ENCODE peak calls at places on chromosome 12, in four cellular contexts. C is HepG2, O is GM12878, F is K562. M is an unnamed sample.

GRCh38 chr12:65649126-65649525 is 175.2 kb upstream of the HMGA2 start:
- DNase-seq in C (no peak), O (no peak), F (no peak), M (no peak)

GRCh38 chr12:14906114-14906513 is 20.5 kb upstream of the MGP start:
- DNase-seq in C (no peak), O (no peak), F (no peak), M (no peak)

GRCh38 chr12:95608252-95609033 is 57.2 kb upstream of the USP44 start:
- DNase-seq in C (peak; percentile 28), O (no peak), F (no peak), M (peak; percentile 67)

GRCh38 chr12:108308432-108308831 is 30.7 kb downstream of the CMKLR1 start:
- DNase-seq in C (no peak), O (no peak), F (no peak), M (peak; percentile 13)

GRCh38 chr12:30926243-30927209 is at the start of gene TSPAN11:
- DNase-seq in C (no peak), O (no peak), F (no peak), M (peak; percentile 94)

GRCh38 chr12:16197600-16197999 is 79.9 kb downstream of the SLC15A5 start:
- DNase-seq in C (no peak), O (no peak), F (no peak), M (no peak)

GRCh38 chr12:124756151-124756550 is 107.5 kb downstream of the SCARB1 start:
- DNase-seq in C (no peak), O (no peak), F (no peak), M (no peak)

GRCh38 chr12:108332791-108333382 is 6.2 kb downstream of the CMKLR1 start:
- DNase-seq in C (no peak), O (no peak), F (no peak), M (no peak)

GRCh38 chr12:75389061-75389460 is 1.8 kb upstream of the GLIPR1L2 start:
- DNase-seq in C (no peak), O (no peak), F (no peak), M (no peak)

GRCh38 chr12:52436000-52436827 is 2.0 kb upstream of the KRT75 start:
- DNase-seq in C (no peak), O (no peak), F (no peak), M (no peak)

GRCh38 chr12:25056011-25056410 is 107.1 kb upstream of the BCAT1 start:
- DNase-seq in C (no peak), O (no peak), F (no peak), M (no peak)

GRCh38 chr12:1801285-1801975 is 18.9 kb upstream of the LRTM2 start:
- DNase-seq in C (no peak), O (no peak), F (no peak), M (no peak)

GRCh38 chr12:131220007-131220685 is 266.4 kb downstream of the ADGRD1 start:
- DNase-seq in C (no peak), O (no peak), F (no peak), M (no peak)

GRCh38 chr12:58537278-58537677 is 383.0 kb downstream of the LRIG3 start:
- DNase-seq in C (peak; percentile 15), O (no peak), F (no peak), M (no peak)

GRCh38 chr12:56947633-56948535 is 9.5 kb downstream of the RDH16 start:
- DNase-seq in C (peak; percentile 39), O (no peak), F (no peak), M (peak; percentile 40)

GRCh38 chr12:46977976-46978375 is 101.4 kb upstream of the PCED1B start:
- DNase-seq in C (no peak), O (no peak), F (no peak), M (no peak)

GRCh38 chr12:94172973-94173372 is 24.6 kb downstream of the PLXNC1 start:
- DNase-seq in C (peak; percentile 94), O (no peak), F (no peak), M (no peak)

GRCh38 chr12:67057072-67057471 is 212.1 kb upstream of the CAND1 start:
- DNase-seq in C (no peak), O (no peak), F (no peak), M (no peak)

GRCh38 chr12:32115404-32116104 is 8.9 kb downstream of the BICD1 start:
- DNase-seq in C (no peak), O (no peak), F (peak; percentile 19), M (no peak)

GRCh38 chr12:29149691-29150382 is 759 bp downstream of the FAR2 start:
- DNase-seq in C (no peak), O (no peak), F (peak; percentile 30), M (peak; percentile 47)

GRCh38 chr12:106118-106561 is 39.6 kb downstream of the IQSEC3 start:
- DNase-seq in C (peak; percentile 17), O (peak; percentile 68), F (peak; percentile 20), M (peak; percentile 77)

GRCh38 chr12:104220931-104221330 is 5.4 kb downstream of the TXNRD1 start:
- DNase-seq in C (no peak), O (no peak), F (no peak), M (no peak)

GRCh38 chr12:43222796-43223195 is 329.2 kb downstream of the ADAMTS20 start:
- DNase-seq in C (no peak), O (no peak), F (no peak), M (no peak)

GRCh38 chr12:49687941-49688340 is 19.3 kb downstream of the FMNL3 start:
- DNase-seq in C (no peak), O (no peak), F (no peak), M (peak; percentile 75)

GRCh38 chr12:102567031-102567985 is 86.9 kb upstream of the IGF1 start:
- DNase-seq in C (no peak), O (no peak), F (no peak), M (no peak)

GRCh38 chr12:16076553-16076952 is 165.4 kb downstream of the DERA start:
- DNase-seq in C (peak; percentile 44), O (no peak), F (no peak), M (peak; percentile 78)

GRCh38 chr12:111248981-111249380 is 119.9 kb downstream of the PHETA1 start:
- DNase-seq in C (no peak), O (no peak), F (no peak), M (no peak)

GRCh38 chr12:103905730-103906349 is 24.4 kb upstream of the HSP90B1 start:
- DNase-seq in C (no peak), O (no peak), F (no peak), M (no peak)

GRCh38 chr12:53053223-53054111 is 3.6 kb downstream of the TNS2 start:
- DNase-seq in C (peak; percentile 77), O (no peak), F (peak; percentile 45), M (peak; percentile 94)

GRCh38 chr12:110256780-110257431 is 24.1 kb upstream of the ATP2A2 start:
- DNase-seq in C (no peak), O (no peak), F (no peak), M (no peak)

GRCh38 chr12:16562413-16562812 is 43.5 kb downstream of the LMO3 start:
- DNase-seq in C (no peak), O (no peak), F (no peak), M (no peak)

GRCh38 chr12:124454735-124455134 is 112.7 kb downstream of the NCOR2 start:
- DNase-seq in C (no peak), O (no peak), F (no peak), M (no peak)

GRCh38 chr12:107570721-107571120 is 114.9 kb upstream of the PWP1 start:
- DNase-seq in C (no peak), O (no peak), F (no peak), M (no peak)

GRCh38 chr12:89051065-89051677 is 301.1 kb downstream of the DUSP6 start:
- DNase-seq in C (peak; percentile 38), O (no peak), F (peak; percentile 49), M (peak; percentile 83)

GRCh38 chr12:12147111-12147510 is 76.4 kb downstream of the BCL2L14 start:
- DNase-seq in C (no peak), O (no peak), F (no peak), M (no peak)

GRCh38 chr12:10243803-10244520 is 31.3 kb downstream of the GABARAPL1 start:
- DNase-seq in C (no peak), O (peak; percentile 58), F (no peak), M (no peak)

GRCh38 chr12:45050751-45051489 is at the start of gene DBX2:
- DNase-seq in C (no peak), O (no peak), F (no peak), M (peak; percentile 67)
- H3K27me3 ChIP-seq in C (peaks cover 37% of the 10 kb centered on the region), O (no peaks in the 10 kb centered on the region), F (peaks cover 17% of the 10 kb centered on the region), M (peaks cover 62% of the 10 kb centered on the region)

DNA sequence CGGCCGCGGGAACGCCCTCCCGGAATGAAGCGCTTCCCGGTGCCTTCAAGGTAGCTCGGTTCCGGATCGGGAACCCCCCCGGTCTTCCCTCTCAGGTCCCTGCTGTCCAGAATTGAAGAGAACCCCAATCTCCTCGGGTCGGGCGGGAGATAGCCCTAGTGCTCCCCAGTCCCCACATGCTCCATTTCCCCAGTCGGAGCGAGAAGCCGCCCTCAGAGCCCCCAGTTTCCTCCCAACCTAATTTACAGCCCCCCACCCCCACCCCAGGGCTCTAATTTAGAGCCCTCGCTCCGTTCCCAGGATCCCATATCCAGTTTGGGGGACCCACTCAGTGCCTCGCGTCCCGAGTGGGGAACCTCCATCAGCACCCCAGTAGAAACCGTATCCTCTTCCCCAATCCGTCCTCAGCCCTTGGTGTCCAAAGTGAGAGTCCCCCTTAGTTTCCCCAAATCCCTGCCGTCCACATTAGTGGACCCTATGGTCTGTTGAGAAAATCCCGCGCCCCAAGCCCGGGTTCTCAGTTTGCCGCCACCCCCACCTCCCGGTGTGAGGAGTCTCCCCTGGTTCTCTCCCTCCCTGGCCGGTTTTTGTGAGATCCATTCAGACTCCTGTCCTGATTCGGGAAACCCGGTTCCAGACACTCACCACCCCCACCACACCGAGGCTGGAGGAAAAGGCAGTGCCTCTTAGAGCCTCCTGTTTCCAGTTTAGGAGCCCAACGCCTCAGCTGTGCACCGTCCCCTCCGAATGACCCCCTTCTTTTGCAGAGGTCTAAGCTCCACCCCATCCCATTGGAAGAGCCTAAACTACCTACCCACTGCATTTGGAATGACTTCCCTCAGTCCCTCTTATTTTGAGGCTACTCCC is 745 bp upstream of the MSI1 start:
- DNase-seq in C (no peak), O (no peak), F (no peak), M (peak; percentile 62)
- TF ChIP-seq EZH2 in C (peak; percentile 71), O (peak; percentile 20), F (no peak), M (peak; percentile 66)

GRCh38 chr12:68611094-68611818 is 557 bp downstream of the RAP1B start:
- DNase-seq in C (no peak), O (no peak), F (peak; percentile 75), M (peak; percentile 72)

GRCh38 chr12:68612245-68612644 is 1.5 kb downstream of the RAP1B start:
- DNase-seq in C (no peak), O (no peak), F (peak; percentile 52), M (no peak)

GRCh38 chr12:68613209-68613904 is 2.7 kb downstream of the RAP1B start:
- DNase-seq in C (no peak), O (no peak), F (no peak), M (no peak)

GRCh38 chr12:68614105-68614679 is 3.5 kb downstream of the RAP1B start:
- DNase-seq in C (no peak), O (no peak), F (no peak), M (no peak)

GRCh38 chr12:68612675-68613074 is 2.0 kb downstream of the RAP1B start:
- DNase-seq in C (no peak), O (no peak), F (no peak), M (no peak)
- TF ChIP-seq JUNB in C (no peak), O (no peak), F (no peak), M (no peak)

GRCh38 chr12:114409796-114410520 is 4.0 kb upstream of the TBX5 start:
- DNase-seq in C (no peak), O (no peak), F (no peak), M (no peak)

GRCh38 chr12:114411081-114411836 is 5.3 kb upstream of the TBX5 start:
- DNase-seq in C (no peak), O (no peak), F (no peak), M (no peak)

GRCh38 chr12:114414031-114414865 is 8.3 kb upstream of the TBX5 start:
- DNase-seq in C (no peak), O (no peak), F (no peak), M (peak; percentile 57)

GRCh38 chr12:114412825-114413749 is 7.1 kb upstream of the TBX5 start:
- DNase-seq in C (no peak), O (no peak), F (no peak), M (peak; percentile 48)

GRCh38 chr12:114412307-114412706 is 6.4 kb upstream of the TBX5 start:
- DNase-seq in C (no peak), O (no peak), F (no peak), M (no peak)
- H3K27me3 ChIP-seq in C (peaks cover 82% of the 10 kb centered on the region), O (peaks cover 11% of the 10 kb centered on the region), F (peaks cover 83% of the 10 kb centered on the region), M (peaks cover 100% of the 10 kb centered on the region)

M was measured in GM23338.